ENCODE peak calls at places on chromosomes 12 and 14, in six cellular contexts. One of them, this sample, is unnamed.

GRCh38 chr14:59305231-59305630 is 116.8 kb downstream of the DAAM1 start:
- DNase-seq in brain microvascular endothelial cell: no peak
- DNase-seq in effector memory CD4-positive, alpha-beta T cell: no peak
- DNase-seq in HFF-Myc: no peak
- DNase-seq in dorsolateral prefrontal cortex: no peak
- DNase-seq in AG04450: no peak
- DNase-seq in this sample: no peak

GRCh38 chr14:38073641-38074040 is 134.1 kb upstream of the SSTR1 start:
- DNase-seq in brain microvascular endothelial cell: no peak
- DNase-seq in effector memory CD4-positive, alpha-beta T cell: no peak
- DNase-seq in HFF-Myc: peak
- DNase-seq in dorsolateral prefrontal cortex: no peak
- DNase-seq in AG04450: no peak
- DNase-seq in this sample: no peak

GRCh38 chr12:104792570-104792969 is 165.5 kb downstream of the SLC41A2 start:
- DNase-seq in brain microvascular endothelial cell: peak
- DNase-seq in effector memory CD4-positive, alpha-beta T cell: no peak
- DNase-seq in HFF-Myc: peak
- DNase-seq in dorsolateral prefrontal cortex: no peak
- DNase-seq in AG04450: peak
- DNase-seq in this sample: peak

GRCh38 chr12:63083046-63083445 is 68.0 kb downstream of the AVPR1A start:
- DNase-seq in brain microvascular endothelial cell: no peak
- DNase-seq in effector memory CD4-positive, alpha-beta T cell: no peak
- DNase-seq in HFF-Myc: no peak
- DNase-seq in dorsolateral prefrontal cortex: no peak
- DNase-seq in AG04450: no peak
- DNase-seq in this sample: no peak

GRCh38 chr12:8996682-8997405 is 7.5 kb downstream of the KLRG1 start:
- DNase-seq in brain microvascular endothelial cell: peak
- DNase-seq in effector memory CD4-positive, alpha-beta T cell: no peak
- DNase-seq in HFF-Myc: peak
- DNase-seq in dorsolateral prefrontal cortex: no peak
- DNase-seq in AG04450: no peak
- DNase-seq in this sample: no peak

GRCh38 chr12:104057771-104058197 is 6.5 kb upstream of the HCFC2 start:
- DNase-seq in brain microvascular endothelial cell: no peak
- DNase-seq in effector memory CD4-positive, alpha-beta T cell: no peak
- DNase-seq in HFF-Myc: no peak
- DNase-seq in dorsolateral prefrontal cortex: no peak
- DNase-seq in AG04450: no peak
- DNase-seq in this sample: no peak

GRCh38 chr12:96427269-96427729 is 27.1 kb upstream of the CDK17 start:
- DNase-seq in brain microvascular endothelial cell: peak
- DNase-seq in effector memory CD4-positive, alpha-beta T cell: no peak
- DNase-seq in HFF-Myc: peak
- DNase-seq in dorsolateral prefrontal cortex: peak
- DNase-seq in AG04450: peak
- DNase-seq in this sample: peak

GRCh38 chr14:71606064-71606463 is 326.2 kb upstream of the RGS6 start:
- DNase-seq in brain microvascular endothelial cell: no peak
- DNase-seq in effector memory CD4-positive, alpha-beta T cell: no peak
- DNase-seq in HFF-Myc: no peak
- DNase-seq in dorsolateral prefrontal cortex: no peak
- DNase-seq in AG04450: no peak
- DNase-seq in this sample: no peak

GRCh38 chr12:80156306-80156705 is 57.0 kb downstream of the OTOGL start:
- DNase-seq in brain microvascular endothelial cell: peak
- DNase-seq in effector memory CD4-positive, alpha-beta T cell: no peak
- DNase-seq in HFF-Myc: no peak
- DNase-seq in dorsolateral prefrontal cortex: no peak
- DNase-seq in AG04450: no peak
- DNase-seq in this sample: no peak

GRCh38 chr12:91327136-91327535 is 144.5 kb upstream of the DCN start:
- DNase-seq in brain microvascular endothelial cell: no peak
- DNase-seq in effector memory CD4-positive, alpha-beta T cell: no peak
- DNase-seq in HFF-Myc: no peak
- DNase-seq in dorsolateral prefrontal cortex: no peak
- DNase-seq in AG04450: peak
- DNase-seq in this sample: no peak

GRCh38 chr12:66915312-66915904 is 236.5 kb upstream of the GRIP1 start:
- DNase-seq in brain microvascular endothelial cell: no peak
- DNase-seq in effector memory CD4-positive, alpha-beta T cell: no peak
- DNase-seq in HFF-Myc: no peak
- DNase-seq in dorsolateral prefrontal cortex: peak
- DNase-seq in AG04450: no peak
- DNase-seq in this sample: no peak

GRCh38 chr12:91178139-91178561 is 4.5 kb downstream of the DCN start:
- DNase-seq in brain microvascular endothelial cell: no peak
- DNase-seq in effector memory CD4-positive, alpha-beta T cell: no peak
- DNase-seq in HFF-Myc: no peak
- DNase-seq in dorsolateral prefrontal cortex: no peak
- DNase-seq in AG04450: no peak
- DNase-seq in this sample: no peak

GRCh38 chr14:101583006-101583708 is 21.9 kb downstream of the DIO3 start:
- DNase-seq in brain microvascular endothelial cell: no peak
- DNase-seq in effector memory CD4-positive, alpha-beta T cell: no peak
- DNase-seq in HFF-Myc: no peak
- DNase-seq in dorsolateral prefrontal cortex: no peak
- DNase-seq in AG04450: no peak
- DNase-seq in this sample: no peak

GRCh38 chr12:131756441-131756840 is 45.6 kb downstream of the SFSWAP start:
- DNase-seq in brain microvascular endothelial cell: no peak
- DNase-seq in effector memory CD4-positive, alpha-beta T cell: no peak
- DNase-seq in HFF-Myc: no peak
- DNase-seq in dorsolateral prefrontal cortex: no peak
- DNase-seq in AG04450: no peak
- DNase-seq in this sample: no peak

GRCh38 chr12:99137124-99137845 is 492.2 kb downstream of the APAF1 start:
- DNase-seq in brain microvascular endothelial cell: no peak
- DNase-seq in effector memory CD4-positive, alpha-beta T cell: no peak
- DNase-seq in HFF-Myc: no peak
- DNase-seq in dorsolateral prefrontal cortex: no peak
- DNase-seq in AG04450: no peak
- DNase-seq in this sample: no peak

GRCh38 chr12:94244165-94245133 is 96.1 kb downstream of the PLXNC1 start:
- DNase-seq in brain microvascular endothelial cell: no peak
- DNase-seq in effector memory CD4-positive, alpha-beta T cell: no peak
- DNase-seq in HFF-Myc: no peak
- DNase-seq in dorsolateral prefrontal cortex: no peak
- DNase-seq in AG04450: no peak
- DNase-seq in this sample: no peak
- H3K4me3 ChIP-seq in brain microvascular endothelial cell: no peak
- H3K4me3 ChIP-seq in effector memory CD4-positive, alpha-beta T cell: no peak
- H3K4me3 ChIP-seq in HFF-Myc: no peak
- H3K4me3 ChIP-seq in dorsolateral prefrontal cortex: no peak
- H3K4me3 ChIP-seq in AG04450: no peak
- H3K4me3 ChIP-seq in this sample: no peak

GRCh38 chr12:989751-990278 is 1.2 kb upstream of the ERC1 start:
- DNase-seq in brain microvascular endothelial cell: peak
- DNase-seq in effector memory CD4-positive, alpha-beta T cell: no peak
- DNase-seq in HFF-Myc: peak
- DNase-seq in dorsolateral prefrontal cortex: no peak
- DNase-seq in AG04450: no peak
- DNase-seq in this sample: no peak

GRCh38 chr12:990649-991349 is at the start of gene ERC1:
- DNase-seq in brain microvascular endothelial cell: peak
- DNase-seq in effector memory CD4-positive, alpha-beta T cell: peak
- DNase-seq in HFF-Myc: peak
- DNase-seq in dorsolateral prefrontal cortex: peak
- DNase-seq in AG04450: peak
- DNase-seq in this sample: peak

GRCh38 chr12:991350-992278 is 591 bp downstream of the ERC1 start:
- DNase-seq in brain microvascular endothelial cell: no peak
- DNase-seq in effector memory CD4-positive, alpha-beta T cell: no peak
- DNase-seq in HFF-Myc: no peak
- DNase-seq in dorsolateral prefrontal cortex: no peak
- DNase-seq in AG04450: no peak
- DNase-seq in this sample: no peak

GRCh38 chr12:990308-990648 is 745 bp upstream of the ERC1 start:
- DNase-seq in brain microvascular endothelial cell: peak
- DNase-seq in effector memory CD4-positive, alpha-beta T cell: peak
- DNase-seq in HFF-Myc: no peak
- DNase-seq in dorsolateral prefrontal cortex: peak
- DNase-seq in AG04450: no peak
- DNase-seq in this sample: no peak

DNA sequence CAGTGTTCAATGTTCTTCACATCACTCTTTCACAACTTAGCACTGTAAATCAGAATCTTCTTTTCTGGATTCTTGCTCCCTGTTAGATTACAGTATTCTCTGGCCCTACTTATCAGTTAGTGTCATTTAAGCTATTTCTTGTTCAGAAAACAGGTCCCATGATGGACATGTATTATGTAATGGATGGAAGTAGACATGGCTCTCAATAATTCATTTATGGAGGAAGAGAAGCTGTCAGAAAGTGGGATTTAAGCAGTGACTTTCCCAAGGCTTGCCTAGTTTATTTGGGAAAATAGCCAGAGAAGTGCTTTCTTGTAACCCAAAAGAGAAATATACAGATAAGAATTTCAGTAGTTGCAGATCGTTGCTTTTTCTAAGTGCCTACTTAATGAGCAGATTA is 1.6 kb downstream of the ERC1 start:
- DNase-seq in brain microvascular endothelial cell: no peak
- DNase-seq in effector memory CD4-positive, alpha-beta T cell: no peak
- DNase-seq in HFF-Myc: no peak
- DNase-seq in dorsolateral prefrontal cortex: no peak
- DNase-seq in AG04450: no peak
- DNase-seq in this sample: no peak
- H3K4me3 ChIP-seq in brain microvascular endothelial cell: no peak
- H3K4me3 ChIP-seq in effector memory CD4-positive, alpha-beta T cell: no peak
- H3K4me3 ChIP-seq in HFF-Myc: no peak
- H3K4me3 ChIP-seq in dorsolateral prefrontal cortex: peak
- H3K4me3 ChIP-seq in AG04450: peak
- H3K4me3 ChIP-seq in this sample: no peak

DNA sequence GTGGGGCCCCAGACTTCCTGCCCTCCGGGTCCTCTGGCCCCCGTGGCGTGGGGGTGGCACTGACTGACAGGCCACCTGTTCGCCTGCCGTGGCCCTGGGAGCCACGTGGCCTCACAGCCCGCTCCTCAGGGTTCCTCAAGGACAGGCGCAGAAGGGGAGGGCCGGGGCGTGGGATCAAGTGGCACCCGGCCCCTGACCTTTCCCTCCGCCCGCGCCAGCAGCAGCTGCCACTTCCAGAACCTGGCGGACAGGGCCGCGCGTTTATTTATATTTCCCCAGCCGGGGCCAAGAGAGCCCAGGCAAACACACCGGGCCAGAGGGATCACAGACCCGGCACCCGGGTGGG is 92.6 kb downstream of the RFLNA start:
- DNase-seq in brain microvascular endothelial cell: no peak
- DNase-seq in effector memory CD4-positive, alpha-beta T cell: no peak
- DNase-seq in HFF-Myc: no peak
- DNase-seq in dorsolateral prefrontal cortex: no peak
- DNase-seq in AG04450: no peak
- DNase-seq in this sample: no peak
- H3K4me3 ChIP-seq in brain microvascular endothelial cell: peak
- H3K4me3 ChIP-seq in effector memory CD4-positive, alpha-beta T cell: no peak
- H3K4me3 ChIP-seq in HFF-Myc: peak
- H3K4me3 ChIP-seq in dorsolateral prefrontal cortex: peak
- H3K4me3 ChIP-seq in AG04450: peak
- H3K4me3 ChIP-seq in this sample: no peak

DNA sequence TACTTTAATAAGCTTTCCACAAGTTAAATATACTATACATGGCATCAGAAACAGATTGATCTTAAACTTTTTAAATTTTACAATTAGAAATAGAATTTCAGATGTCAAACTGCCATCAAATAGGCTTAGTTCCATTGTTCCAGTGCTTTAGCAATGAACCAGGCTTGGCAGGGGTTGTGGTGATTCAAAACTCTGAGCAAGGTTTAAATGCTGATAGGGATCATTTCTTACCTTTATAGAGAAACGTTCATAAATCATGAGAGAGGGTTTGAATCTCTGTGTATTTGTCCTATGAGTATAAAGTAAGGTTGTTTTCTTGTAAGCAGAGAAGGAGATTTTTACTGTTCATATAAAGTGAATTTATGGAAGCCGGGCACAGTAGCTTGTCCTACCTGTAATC is 794.5 kb upstream of the TBX3 start:
- DNase-seq in brain microvascular endothelial cell: no peak
- DNase-seq in effector memory CD4-positive, alpha-beta T cell: no peak
- DNase-seq in HFF-Myc: no peak
- DNase-seq in dorsolateral prefrontal cortex: no peak
- DNase-seq in AG04450: no peak
- DNase-seq in this sample: no peak
- H3K4me3 ChIP-seq in brain microvascular endothelial cell: no peak
- H3K4me3 ChIP-seq in effector memory CD4-positive, alpha-beta T cell: no peak
- H3K4me3 ChIP-seq in HFF-Myc: no peak
- H3K4me3 ChIP-seq in dorsolateral prefrontal cortex: no peak
- H3K4me3 ChIP-seq in AG04450: no peak
- H3K4me3 ChIP-seq in this sample: no peak

GRCh38 chr14:94173885-94174621 is at the start of gene PPP4R4:
- DNase-seq in brain microvascular endothelial cell: peak
- DNase-seq in effector memory CD4-positive, alpha-beta T cell: peak
- DNase-seq in HFF-Myc: peak
- DNase-seq in dorsolateral prefrontal cortex: peak
- DNase-seq in AG04450: peak
- DNase-seq in this sample: peak
- H3K4me3 ChIP-seq in brain microvascular endothelial cell: peak
- H3K4me3 ChIP-seq in effector memory CD4-positive, alpha-beta T cell: peak
- H3K4me3 ChIP-seq in HFF-Myc: peak
- H3K4me3 ChIP-seq in dorsolateral prefrontal cortex: peak
- H3K4me3 ChIP-seq in AG04450: peak
- H3K4me3 ChIP-seq in this sample: peak

This sample was measured in HCT116.